ENCODE peak calls at places on chromosomes 13 and 19, in ten cellular contexts. N, J, D, K, H, C, M, Q, O and X are unnamed samples.
A peak's percentile ranks its signal among the peaks of the same experiment; 100 is the strongest.

GRCh38 chr19:33486407-33486806 is 35.2 kb downstream of the PEPD start:
- DNase-seq in N (no peak), J (no peak), D (no peak), K (no peak), H (no peak), C (peak; percentile 28), M (no peak), Q (no peak), O (no peak), X (no peak)

GRCh38 chr13:84686973-84687372 is 804.7 kb upstream of the SLITRK1 start:
- DNase-seq in N (no peak), J (no peak), D (no peak), K (no peak), H (no peak), C (no peak), M (no peak), Q (no peak), O (no peak), X (no peak)

GRCh38 chr19:13150919-13151604 is 851 bp downstream of the IER2 start:
- DNase-seq in N (no peak), J (no peak), D (no peak), K (no peak), H (peak; percentile 19), C (no peak), M (no peak), Q (no peak), O (peak; percentile 45), X (no peak)

GRCh38 chr13:98606296-98606695 is 29.4 kb upstream of the STK24 start:
- DNase-seq in N (no peak), J (peak; percentile 47), D (no peak), K (no peak), H (no peak), C (no peak), M (no peak), Q (peak; percentile 61), O (no peak), X (peak; percentile 41)

GRCh38 chr19:6376512-6377193 is 920 bp upstream of the PSPN start:
- DNase-seq in N (no peak), J (no peak), D (no peak), K (no peak), H (no peak), C (no peak), M (no peak), Q (no peak), O (no peak), X (no peak)

GRCh38 chr13:46492946-46493345 is 60.0 kb upstream of the LRCH1 start:
- DNase-seq in N (peak; percentile 29), J (no peak), D (no peak), K (no peak), H (peak; percentile 50), C (no peak), M (peak; percentile 11), Q (no peak), O (no peak), X (peak; percentile 77)

GRCh38 chr13:73365240-73365639 is 306.4 kb downstream of the KLF5 start:
- DNase-seq in N (peak; percentile 13), J (no peak), D (no peak), K (no peak), H (no peak), C (no peak), M (peak; percentile 15), Q (no peak), O (no peak), X (no peak)

GRCh38 chr13:35857769-35858168 is 273.4 kb downstream of the DCLK1 start:
- DNase-seq in N (no peak), J (peak; percentile 87), D (no peak), K (no peak), H (no peak), C (no peak), M (no peak), Q (no peak), O (no peak), X (peak; percentile 94)

GRCh38 chr13:86464193-86464592 is 665.0 kb upstream of the SLITRK6 start:
- DNase-seq in N (peak; percentile 2), J (no peak), D (no peak), K (no peak), H (no peak), C (no peak), M (no peak), Q (no peak), O (no peak), X (peak; percentile 40)

GRCh38 chr19:10152100-10152499 is 32.4 kb upstream of the EIF3G start:
- DNase-seq in N (no peak), J (no peak), D (no peak), K (no peak), H (no peak), C (no peak), M (no peak), Q (peak; percentile 53), O (no peak), X (no peak)

GRCh38 chr13:75426421-75426820 is 55.5 kb downstream of the TBC1D4 start:
- DNase-seq in N (no peak), J (no peak), D (no peak), K (no peak), H (no peak), C (no peak), M (no peak), Q (no peak), O (no peak), X (no peak)

GRCh38 chr13:75432811-75433244 is 49.1 kb downstream of the TBC1D4 start:
- DNase-seq in N (no peak), J (no peak), D (no peak), K (no peak), H (no peak), C (no peak), M (no peak), Q (no peak), O (no peak), X (no peak)

GRCh38 chr13:75430618-75431209 is 51.3 kb downstream of the TBC1D4 start:
- DNase-seq in N (no peak), J (no peak), D (no peak), K (no peak), H (no peak), C (no peak), M (no peak), Q (no peak), O (no peak), X (no peak)

GRCh38 chr13:75437582-75438318 is 44.2 kb downstream of the TBC1D4 start:
- DNase-seq in N (no peak), J (no peak), D (no peak), K (no peak), H (no peak), C (no peak), M (no peak), Q (no peak), O (no peak), X (no peak)

GRCh38 chr13:75432045-75432444 is 49.9 kb downstream of the TBC1D4 start:
- DNase-seq in N (no peak), J (no peak), D (no peak), K (no peak), H (no peak), C (no peak), M (no peak), Q (no peak), O (no peak), X (peak; percentile 24)
- H3K27ac ChIP-seq in N (no peak overlapping the region), J (no peak overlapping the region), D (peak overlapping the region; percentile 17), K (no peak overlapping the region), H (no peak overlapping the region), C (no peak overlapping the region), M (no peak overlapping the region), Q (no peak overlapping the region), O (no peak overlapping the region), X (no peak overlapping the region)

GRCh38 chr19:58395979-58396627 is 647 bp downstream of the RNF225 start:
- DNase-seq in N (no peak), J (peak; percentile 78), D (no peak), K (no peak), H (no peak), C (no peak), M (no peak), Q (no peak), O (no peak), X (peak; percentile 71)

GRCh38 chr19:58393725-58394033 is 1.8 kb upstream of the RNF225 start:
- DNase-seq in N (no peak), J (no peak), D (no peak), K (no peak), H (no peak), C (no peak), M (no peak), Q (no peak), O (no peak), X (no peak)

GRCh38 chr19:58394821-58395219 is 636 bp upstream of the RNF225 start:
- DNase-seq in N (peak; percentile 55), J (no peak), D (peak; percentile 58), K (no peak), H (no peak), C (no peak), M (no peak), Q (peak; percentile 77), O (no peak), X (no peak)

GRCh38 chr19:58396691-58397532 is 1.5 kb downstream of the RNF225 start:
- DNase-seq in N (no peak), J (peak; percentile 65), D (peak; percentile 72), K (no peak), H (no peak), C (no peak), M (no peak), Q (no peak), O (no peak), X (peak; percentile 17)

DNA sequence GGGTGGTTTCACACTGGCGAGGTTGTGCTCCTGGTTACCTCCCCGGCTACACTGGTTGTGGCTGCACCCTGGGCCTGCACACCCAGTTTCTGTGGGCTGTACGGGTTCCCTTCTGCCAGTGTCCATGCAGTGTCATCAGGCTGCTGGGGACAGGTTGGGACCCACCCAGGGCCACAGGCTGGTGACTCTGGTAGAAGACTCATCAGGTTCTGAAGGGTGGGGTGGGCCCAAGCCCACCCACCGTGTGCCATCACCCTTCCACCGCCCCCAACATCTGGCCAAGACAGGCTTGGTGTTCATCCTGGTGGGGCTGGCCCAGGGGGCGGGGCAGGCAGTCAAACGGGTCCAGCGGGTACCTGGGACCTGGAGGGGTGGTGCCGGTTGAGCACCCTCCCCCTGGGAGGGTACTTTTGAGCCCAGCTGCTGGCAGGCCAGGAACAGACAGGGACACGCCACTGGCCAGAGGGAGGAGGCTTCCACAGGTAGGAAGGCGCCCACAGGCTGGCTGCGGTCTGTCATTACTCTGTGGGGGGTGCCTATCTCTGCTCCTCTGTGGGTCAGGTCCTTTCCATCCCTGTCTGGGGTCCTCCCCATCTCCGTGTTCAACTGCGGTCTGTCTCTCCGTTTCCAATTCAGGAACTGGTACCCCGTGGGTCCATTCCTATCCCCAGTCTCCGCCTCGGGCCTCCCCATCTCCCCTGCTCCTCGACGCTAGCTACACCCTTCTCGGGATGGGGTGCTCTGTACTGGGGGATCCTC is at the start of gene RNF225:
- DNase-seq in N (peak; percentile 86), J (peak; percentile 87), D (peak; percentile 80), K (no peak), H (no peak), C (no peak), M (no peak), Q (peak; percentile 60), O (no peak), X (peak; percentile 69)
- H3K27ac ChIP-seq in N (peak within 1 kb of the TSS; percentile 76), J (no peak within 1 kb of the TSS), D (no peak within 1 kb of the TSS), K (no peak within 1 kb of the TSS), H (no peak within 1 kb of the TSS), C (no peak within 1 kb of the TSS), M (peak within 1 kb of the TSS; percentile 3), Q (peak within 1 kb of the TSS; percentile 66), O (no peak within 1 kb of the TSS), X (peak within 1 kb of the TSS; percentile 45)

GRCh38 chr19:41222240-41222639 is 3.2 kb downstream of the AXL start:
- DNase-seq in N (no peak), J (no peak), D (no peak), K (no peak), H (no peak), C (no peak), M (no peak), Q (no peak), O (no peak), X (no peak)
- H3K27ac ChIP-seq in N (peak overlapping the region; percentile 98), J (no peak overlapping the region), D (no peak overlapping the region), K (peak overlapping the region; percentile 28), H (peak overlapping the region; percentile 87), C (no peak overlapping the region), M (peak overlapping the region; percentile 91), Q (no peak overlapping the region), O (peak overlapping the region; percentile 92), X (no peak overlapping the region)

GRCh38 chr19:38759590-38760003 is 13.7 kb downstream of the LGALS7 start:
- DNase-seq in N (no peak), J (no peak), D (no peak), K (no peak), H (peak; percentile 49), C (no peak), M (no peak), Q (no peak), O (no peak), X (no peak)
- H3K27ac ChIP-seq in N (no peak overlapping the region), J (no peak overlapping the region), D (peak overlapping the region; percentile 85), K (no peak overlapping the region), H (no peak overlapping the region), C (peak overlapping the region; percentile 51), M (peak overlapping the region; percentile 4), Q (no peak overlapping the region), O (no peak overlapping the region), X (no peak overlapping the region)